ENCODE peak calls at places on chromosomes 16 and 17, in nine cellular contexts. L, U, E, F, T, C, G, Q and H are unnamed samples.

GRCh38 chr16:1794221-1794871 is 841 bp upstream of the IGFALS start:
- DNase-seq in L (no peak), U (no peak), E (no peak), F (no peak), T (no peak), C (no peak), G (no peak), Q (no peak), H (no peak)

GRCh38 chr17:67386965-67387551 is 10.0 kb downstream of the PITPNC1 start:
- DNase-seq in L (peak; percentile 67), U (peak; percentile 32), E (no peak), F (no peak), T (peak; percentile 60), C (peak; percentile 85), G (peak; percentile 34), Q (no peak), H (peak; percentile 51)

GRCh38 chr17:76142044-76143041 is 1.3 kb upstream of the FOXJ1 start:
- DNase-seq in L (no peak), U (no peak), E (no peak), F (no peak), T (no peak), C (no peak), G (no peak), Q (no peak), H (no peak)

GRCh38 chr16:52773026-52773425 is 226.1 kb upstream of the TOX3 start:
- DNase-seq in L (no peak), U (no peak), E (no peak), F (no peak), T (no peak), C (no peak), G (no peak), Q (no peak), H (no peak)

GRCh38 chr16:50196736-50197135 is 43.6 kb downstream of the TENT4B start:
- DNase-seq in L (no peak), U (no peak), E (no peak), F (no peak), T (no peak), C (no peak), G (no peak), Q (no peak), H (no peak)

GRCh38 chr17:48721009-48721402 is 1.3 kb downstream of the PRAC1 start:
- DNase-seq in L (no peak), U (no peak), E (no peak), F (no peak), T (no peak), C (no peak), G (no peak), Q (no peak), H (no peak)

GRCh38 chr17:50908860-50909764 is 43.0 kb upstream of the TOB1 start:
- DNase-seq in L (peak; percentile 29), U (peak; percentile 90), E (no peak), F (no peak), T (no peak), C (peak; percentile 52), G (peak; percentile 79), Q (no peak), H (peak; percentile 16)

GRCh38 chr17:72683506-72684404 is 408.7 kb downstream of the SLC39A11 start:
- DNase-seq in L (no peak), U (peak; percentile 24), E (no peak), F (no peak), T (no peak), C (no peak), G (no peak), Q (no peak), H (no peak)

GRCh38 chr16:19851476-19851875 is 33.2 kb downstream of the GPRC5B start:
- DNase-seq in L (no peak), U (no peak), E (peak; percentile 80), F (no peak), T (no peak), C (no peak), G (peak; percentile 15), Q (peak; percentile 26), H (no peak)

GRCh38 chr17:51703364-51704341 is 443.3 kb downstream of the UTP18 start:
- DNase-seq in L (no peak), U (peak; percentile 53), E (no peak), F (no peak), T (no peak), C (no peak), G (no peak), Q (no peak), H (no peak)

GRCh38 chr16:54140057-54140787 is 146.4 kb downstream of the IRX3 start:
- DNase-seq in L (no peak), U (no peak), E (no peak), F (peak; percentile 4), T (no peak), C (no peak), G (no peak), Q (no peak), H (no peak)

GRCh38 chr16:12087901-12088364 is 111.4 kb downstream of the SNX29 start:
- DNase-seq in L (no peak), U (no peak), E (no peak), F (no peak), T (no peak), C (no peak), G (no peak), Q (no peak), H (no peak)

GRCh38 chr17:6752068-6752909 is 3.6 kb upstream of the XAF1 start:
- DNase-seq in L (no peak), U (peak; percentile 65), E (peak; percentile 19), F (peak; percentile 71), T (no peak), C (no peak), G (peak; percentile 98), Q (no peak), H (no peak)

GRCh38 chr17:4931974-4932373 is at the start of gene GP1BA:
- DNase-seq in L (no peak), U (no peak), E (no peak), F (peak; percentile 76), T (no peak), C (no peak), G (no peak), Q (no peak), H (no peak)

GRCh38 chr16:2514333-2515179 is 804 bp downstream of the ATP6V0C start:
- DNase-seq in L (peak; percentile 27), U (no peak), E (no peak), F (no peak), T (no peak), C (peak; percentile 44), G (no peak), Q (no peak), H (peak; percentile 30)

GRCh38 chr17:7835818-7836595 is 2.0 kb downstream of the KDM6B start:
- DNase-seq in L (peak; percentile 46), U (peak; percentile 72), E (peak; percentile 83), F (no peak), T (no peak), C (no peak), G (no peak), Q (no peak), H (peak; percentile 54)

GRCh38 chr17:17320188-17320910 is 17.2 kb downstream of the NT5M start:
- DNase-seq in L (no peak), U (no peak), E (no peak), F (no peak), T (no peak), C (no peak), G (no peak), Q (no peak), H (no peak)

GRCh38 chr17:29593546-29594440 is 861 bp downstream of the ANKRD13B start:
- DNase-seq in L (peak; percentile 9), U (no peak), E (no peak), F (no peak), T (no peak), C (peak; percentile 37), G (no peak), Q (no peak), H (peak; percentile 27)

GRCh38 chr17:57534863-57535651 is 210.0 kb downstream of the CCDC182 start:
- DNase-seq in L (no peak), U (peak; percentile 72), E (no peak), F (no peak), T (no peak), C (no peak), G (no peak), Q (no peak), H (no peak)

GRCh38 chr16:78816499-78817441 is 717.3 kb downstream of the WWOX start:
- DNase-seq in L (no peak), U (peak; percentile 44), E (peak; percentile 15), F (no peak), T (no peak), C (no peak), G (no peak), Q (no peak), H (no peak)

GRCh38 chr16:49348408-49349176 is 25.0 kb upstream of the C16orf78 start:
- DNase-seq in L (no peak), U (no peak), E (no peak), F (no peak), T (no peak), C (no peak), G (no peak), Q (no peak), H (no peak)

GRCh38 chr17:49551221-49552069 is 24.2 kb upstream of the NXPH3 start:
- DNase-seq in L (no peak), U (no peak), E (no peak), F (no peak), T (no peak), C (no peak), G (no peak), Q (no peak), H (no peak)